ENCODE peak calls at places on chromosome 15, in five cellular contexts. M is HEK293T, N is HepG2, J is WTC11, I is GM12878. T is an unnamed sample.

GRCh38 chr15:41001524-41001923 is 48.3 kb downstream of the CHAC1 start:
- DNase-seq in N (no peak), M (no peak), J (no peak), I (no peak), T (no peak)

GRCh38 chr15:98953950-98954349 is 53.6 kb downstream of the PGPEP1L start:
- DNase-seq in N (no peak), I (no peak), J (no peak), M (no peak), T (no peak)

GRCh38 chr15:29671308-29671981 is 150.8 kb downstream of the TJP1 start:
- DNase-seq in J (no peak), N (no peak), I (no peak), M (no peak), T (peak; percentile 33)

GRCh38 chr15:61038387-61038786 is 190.7 kb downstream of the RORA start:
- DNase-seq in I (no peak), N (no peak), M (peak; percentile 6), J (no peak), T (no peak)

GRCh38 chr15:47473857-47474256 is 243.4 kb upstream of the SEMA6D start:
- DNase-seq in J (no peak), N (no peak), I (no peak), M (no peak), T (no peak)

GRCh38 chr15:65327651-65328393 is 23.3 kb downstream of the RNU5B-1 start:
- DNase-seq in J (no peak), M (no peak), N (no peak), I (no peak), T (no peak)

GRCh38 chr15:60966316-60966715 is 262.8 kb downstream of the RORA start:
- DNase-seq in J (no peak), I (no peak), M (no peak), N (no peak), T (no peak)

GRCh38 chr15:51374131-51374530 is 32.7 kb downstream of the GLDN start:
- DNase-seq in M (no peak), I (no peak), J (no peak), N (no peak), T (no peak)

GRCh38 chr15:60000113-60000823 is 3.8 kb upstream of the FOXB1 start:
- DNase-seq in J (peak; percentile 65), N (no peak), I (no peak), M (no peak), T (no peak)

GRCh38 chr15:87287156-87287555 is 969.4 kb downstream of the NTRK3 start:
- DNase-seq in M (no peak), J (no peak), N (no peak), I (no peak), T (no peak)

GRCh38 chr15:39919396-39919739 is 698 bp downstream of the GPR176 start:
- DNase-seq in J (no peak), N (no peak), M (peak; percentile 9), I (no peak), T (no peak)

GRCh38 chr15:31857194-31857593 is 173.1 kb upstream of the CHRNA7 start:
- DNase-seq in I (no peak), N (no peak), J (peak; percentile 44), M (no peak), T (peak; percentile 57)

GRCh38 chr15:63818628-63819027 is 15.1 kb downstream of the HERC1 start:
- DNase-seq in N (no peak), J (no peak), I (no peak), M (no peak), T (no peak)

GRCh38 chr15:83734487-83734886 is 80.6 kb downstream of the ADAMTSL3 start:
- DNase-seq in I (no peak), J (peak; percentile 25), N (no peak), M (peak; percentile 36), T (no peak)

GRCh38 chr15:31304736-31305365 is 21.8 kb upstream of the KLF13 start:
- DNase-seq in N (no peak), J (no peak), M (no peak), I (no peak), T (peak; percentile 47)

GRCh38 chr15:82850242-82850591 is 40.8 kb downstream of the WHAMM start:
- DNase-seq in M (no peak), J (no peak), N (no peak), I (no peak), T (no peak)

GRCh38 chr15:31024979-31025378 is 33.6 kb upstream of the MTMR10 start:
- DNase-seq in J (no peak), I (no peak), N (peak; percentile 51), M (no peak), T (no peak)

GRCh38 chr15:52439470-52439869 is 89.2 kb downstream of the MYO5A start:
- DNase-seq in N (no peak), J (no peak), M (no peak), I (no peak), T (no peak)

GRCh38 chr15:43007551-43007950 is 87.0 kb upstream of the TTBK2 start:
- DNase-seq in I (no peak), M (no peak), N (no peak), J (no peak), T (no peak)

GRCh38 chr15:26051771-26052685 is 188.9 kb upstream of the ATP10A start:
- DNase-seq in N (no peak), M (peak; percentile 7), J (no peak), I (no peak), T (no peak)

GRCh38 chr15:63340353-63340752 is 41.3 kb downstream of the CA12 start:
- DNase-seq in M (no peak), N (no peak), I (no peak), J (no peak), T (no peak)

GRCh38 chr15:89936051-89936792 is 23.5 kb upstream of the ARPIN start:
- DNase-seq in J (no peak), I (no peak), N (no peak), M (no peak), T (no peak)

GRCh38 chr15:63364293-63365003 is 17.2 kb downstream of the CA12 start:
- DNase-seq in J (no peak), M (no peak), I (no peak), N (no peak), T (no peak)

GRCh38 chr15:40693904-40694705 is 869 bp upstream of the RAD51 start:
- DNase-seq in J (no peak), N (peak; percentile 6), I (peak; percentile 19), M (no peak), T (no peak)

GRCh38 chr15:37733628-37734027 is 200.8 kb upstream of the TMCO5A start:
- DNase-seq in N (no peak), I (no peak), M (no peak), J (no peak), T (no peak)

GRCh38 chr15:38853608-38854007 is 289.0 kb upstream of the RASGRP1 start:
- DNase-seq in N (no peak), I (no peak), J (peak; percentile 75), M (peak; percentile 13), T (peak; percentile 50)

GRCh38 chr15:101314301-101314700 is 19.3 kb upstream of the SNRPA1 start:
- DNase-seq in J (no peak), N (no peak), M (no peak), I (no peak), T (no peak)
- TF ChIP-seq SP1 in J (no peak), N (no peak), M (no peak), I (no peak), T (no peak)

GRCh38 chr15:81273855-81274254 is 50.1 kb downstream of the STARD5 start:
- DNase-seq in N (no peak), J (no peak), M (no peak), I (no peak), T (no peak)
- TF ChIP-seq SP1 in N (no peak), J (no peak), M (no peak), I (no peak), T (no peak)

GRCh38 chr15:74422723-74423442 is 10.9 kb downstream of the SEMA7A start:
- DNase-seq in J (peak; percentile 37), N (peak; percentile 82), M (no peak), I (no peak), T (no peak)
- TF ChIP-seq SP1 in J (no peak), N (no peak), M (no peak), I (no peak), T (no peak)

GRCh38 chr15:68774120-68774519 is 46.6 kb downstream of the ANP32A start:
- DNase-seq in J (no peak), N (no peak), I (no peak), M (no peak), T (no peak)

GRCh38 chr15:68774521-68775293 is 46.0 kb downstream of the ANP32A start:
- DNase-seq in I (no peak), M (no peak), N (no peak), J (no peak), T (peak; percentile 7)

GRCh38 chr15:68773036-68773435 is 47.7 kb downstream of the ANP32A start:
- DNase-seq in J (no peak), N (no peak), I (no peak), M (no peak), T (no peak)

GRCh38 chr15:68776477-68777270 is 44.0 kb downstream of the ANP32A start:
- DNase-seq in N (no peak), M (no peak), J (no peak), I (no peak), T (no peak)

GRCh38 chr15:68775671-68776476 is 44.8 kb downstream of the ANP32A start:
- DNase-seq in I (no peak), N (no peak), J (no peak), M (no peak), T (peak; percentile 41)
- TF ChIP-seq SP1 in I (no peak), N (no peak), J (no peak), M (no peak), T (no peak)

GRCh38 chr15:48722764-48723661 is 77.5 kb upstream of the FBN1 start:
- DNase-seq in J (no peak), I (no peak), N (no peak), M (no peak), T (no peak)
- TF ChIP-seq SP1 in J (no peak), I (no peak), N (no peak), M (no peak), T (no peak)

GRCh38 chr15:76684002-76684401 is 221.1 kb downstream of the SCAPER start:
- DNase-seq in N (no peak), M (no peak), J (no peak), I (no peak), T (no peak)

GRCh38 chr15:76674883-76675282 is 230.3 kb downstream of the SCAPER start:
- DNase-seq in M (no peak), I (no peak), J (no peak), N (no peak), T (no peak)

GRCh38 chr15:76682833-76683232 is 222.3 kb downstream of the SCAPER start:
- DNase-seq in I (no peak), N (no peak), M (no peak), J (no peak), T (no peak)

GRCh38 chr15:76682259-76682658 is 222.9 kb downstream of the SCAPER start:
- DNase-seq in M (no peak), N (no peak), I (no peak), J (no peak), T (no peak)

GRCh38 chr15:76678766-76679165 is 226.4 kb downstream of the SCAPER start:
- DNase-seq in I (no peak), J (no peak), M (no peak), N (no peak), T (no peak)
- TF ChIP-seq SP1 in I (no peak), J (no peak), M (no peak), N (no peak), T (no peak)

GRCh38 chr15:71802770-71803169 is 7.6 kb upstream of the NR2E3 start:
- DNase-seq in I (no peak), N (no peak), M (no peak), J (peak; percentile 88), T (no peak)
- TF ChIP-seq SP1 in I (no peak), N (no peak), M (no peak), J (no peak), T (no peak)

GRCh38 chr15:100712226-100712625 is 109.8 kb downstream of the ASB7 start:
- DNase-seq in J (no peak), M (no peak), N (no peak), I (no peak), T (no peak)
- TF ChIP-seq SP1 in J (no peak), M (no peak), N (no peak), I (no peak), T (no peak)